ENCODE peak calls at places on chromosome 11, in six cellular contexts. J, M, V, Y, K and R are unnamed samples.

GRCh38 chr11:12902784-12903491 is 106.2 kb upstream of the RASSF10 start:
- DNase-seq in J (no peak), M (no peak), V (no peak), Y (no peak), K (no peak), R (no peak)

GRCh38 chr11:44463751-44464150 is 101.7 kb upstream of the CD82 start:
- DNase-seq in J (no peak), M (no peak), V (no peak), Y (no peak), K (no peak), R (no peak)

GRCh38 chr11:59668188-59668949 is 468 bp downstream of the PATL1 start:
- DNase-seq in J (peak; percentile 62), M (peak; percentile 29), V (no peak), Y (no peak), K (no peak), R (peak; percentile 43)

GRCh38 chr11:114061053-114062049 is 1.8 kb downstream of the ZBTB16 start:
- DNase-seq in J (no peak), M (no peak), V (no peak), Y (peak; percentile 25), K (no peak), R (no peak)

GRCh38 chr11:44740967-44741366 is 14.2 kb downstream of the TSPAN18 start:
- DNase-seq in J (no peak), M (no peak), V (no peak), Y (no peak), K (no peak), R (no peak)

GRCh38 chr11:120431633-120432032 is 79.9 kb upstream of the GRIK4 start:
- DNase-seq in J (no peak), M (no peak), V (no peak), Y (no peak), K (peak; percentile 13), R (no peak)

GRCh38 chr11:119389611-119390254 is 8.2 kb upstream of the USP2 start:
- DNase-seq in J (no peak), M (no peak), V (no peak), Y (no peak), K (no peak), R (no peak)

GRCh38 chr11:1470681-1471611 is 15.6 kb downstream of the MOB2 start:
- DNase-seq in J (no peak), M (no peak), V (no peak), Y (no peak), K (no peak), R (no peak)

GRCh38 chr11:22774716-22775115 is 54.9 kb downstream of the SVIP start:
- DNase-seq in J (no peak), M (no peak), V (no peak), Y (no peak), K (no peak), R (no peak)

GRCh38 chr11:132941024-132941646 is 591.2 kb downstream of the OPCML start:
- DNase-seq in J (no peak), M (no peak), V (peak; percentile 10), Y (no peak), K (peak; percentile 15), R (peak; percentile 42)

GRCh38 chr11:69269388-69269787 is 24.6 kb upstream of the MYEOV start:
- DNase-seq in J (no peak), M (no peak), V (no peak), Y (no peak), K (no peak), R (no peak)

GRCh38 chr11:129652828-129653227 is 162.8 kb upstream of the TMEM45B start:
- DNase-seq in J (no peak), M (no peak), V (peak; percentile 59), Y (no peak), K (peak; percentile 30), R (peak; percentile 87)

GRCh38 chr11:37988031-37988430 is 1390.0 kb upstream of the RAG2 start:
- DNase-seq in J (no peak), M (no peak), V (peak; percentile 57), Y (no peak), K (peak; percentile 26), R (peak; percentile 35)

GRCh38 chr11:74384641-74385040 is 13.6 kb downstream of the PGM2L1 start:
- DNase-seq in J (no peak), M (no peak), V (no peak), Y (no peak), K (no peak), R (no peak)

GRCh38 chr11:1267441-1268100 is 41.9 kb downstream of the TOLLIP start:
- DNase-seq in J (no peak), M (no peak), V (no peak), Y (no peak), K (no peak), R (no peak)

GRCh38 chr11:109000531-109000930 is 335.7 kb downstream of the DDX10 start:
- DNase-seq in J (no peak), M (no peak), V (no peak), Y (no peak), K (no peak), R (no peak)

GRCh38 chr11:69385466-69385820 is 91.5 kb downstream of the MYEOV start:
- DNase-seq in J (no peak), M (no peak), V (no peak), Y (no peak), K (no peak), R (no peak)

GRCh38 chr11:43074810-43075209 is 237.0 kb upstream of the API5 start:
- DNase-seq in J (no peak), M (no peak), V (no peak), Y (no peak), K (no peak), R (no peak)

GRCh38 chr11:1546536-1547466 is 25.3 kb downstream of the DUSP8 start:
- DNase-seq in J (no peak), M (no peak), V (no peak), Y (no peak), K (no peak), R (no peak)

GRCh38 chr11:2537010-2537695 is 92.3 kb downstream of the KCNQ1 start:
- DNase-seq in J (no peak), M (no peak), V (no peak), Y (no peak), K (no peak), R (no peak)

GRCh38 chr11:72652871-72653615 is 21.2 kb downstream of the PDE2A start:
- DNase-seq in J (no peak), M (no peak), V (no peak), Y (no peak), K (no peak), R (no peak)

GRCh38 chr11:11677672-11678356 is 56.0 kb upstream of the GALNT18 start:
- DNase-seq in J (no peak), M (no peak), V (no peak), Y (no peak), K (no peak), R (no peak)

GRCh38 chr11:69912161-69912910 is 93.1 kb upstream of the FGF3 start:
- DNase-seq in J (no peak), M (no peak), V (no peak), Y (no peak), K (no peak), R (no peak)

GRCh38 chr11:34356918-34357645 is 728 bp downstream of the ABTB2 start:
- DNase-seq in J (peak; percentile 40), M (no peak), V (no peak), Y (no peak), K (no peak), R (peak; percentile 68)

GRCh38 chr11:30143098-30143705 is 87.6 kb upstream of the FSHB start:
- DNase-seq in J (no peak), M (no peak), V (no peak), Y (no peak), K (peak; percentile 4), R (peak; percentile 43)

GRCh38 chr11:57641426-57641825 is 8.3 kb downstream of the YPEL4 start:
- DNase-seq in J (no peak), M (no peak), V (no peak), Y (no peak), K (peak; percentile 33), R (peak; percentile 77)

GRCh38 chr11:19769820-19770219 is 57.2 kb downstream of the NAV2 start:
- DNase-seq in J (no peak), M (no peak), V (peak; percentile 77), Y (no peak), K (peak; percentile 15), R (peak; percentile 51)

GRCh38 chr11:117859713-117860112 is 16.7 kb downstream of the FXYD6 start:
- DNase-seq in J (no peak), M (no peak), V (no peak), Y (no peak), K (no peak), R (no peak)

GRCh38 chr11:111886844-111887243 is 7.5 kb downstream of the CFAP68 start:
- DNase-seq in J (no peak), M (no peak), V (no peak), Y (no peak), K (no peak), R (no peak)

GRCh38 chr11:28110108-28110838 is 2.1 kb downstream of the METTL15 start:
- DNase-seq in J (peak; percentile 17), M (no peak), V (peak; percentile 41), Y (peak; percentile 25), K (peak; percentile 47), R (peak; percentile 83)

GRCh38 chr11:1771273-1771672 is 7.5 kb upstream of the CTSD start:
- DNase-seq in J (no peak), M (no peak), V (no peak), Y (no peak), K (no peak), R (no peak)

GRCh38 chr11:15770798-15771414 is 585.4 kb downstream of the SOX6 start:
- DNase-seq in J (no peak), M (no peak), V (no peak), Y (no peak), K (peak; percentile 15), R (peak; percentile 51)

GRCh38 chr11:111452146-111452545 is 60.0 kb downstream of the BTG4 start:
- DNase-seq in J (no peak), M (no peak), V (no peak), Y (no peak), K (no peak), R (peak; percentile 13)

GRCh38 chr11:62370743-62371440 is 33.6 kb downstream of the ASRGL1 start:
- DNase-seq in J (no peak), M (no peak), V (no peak), Y (no peak), K (no peak), R (no peak)

GRCh38 chr11:11569936-11570491 is 51.8 kb downstream of the GALNT18 start:
- DNase-seq in J (no peak), M (no peak), V (no peak), Y (no peak), K (no peak), R (peak; percentile 37)

GRCh38 chr11:37509471-37509870 is 911.4 kb upstream of the RAG2 start:
- DNase-seq in J (no peak), M (no peak), V (no peak), Y (no peak), K (no peak), R (no peak)

GRCh38 chr11:2589538-2589934 is 110.3 kb downstream of the KCNQ1OT1 start:
- DNase-seq in J (no peak), M (no peak), V (no peak), Y (no peak), K (no peak), R (no peak)